ENCODE peak calls at places on chromosome 3, in seven cellular contexts. I is upper lobe of right lung; Q is heart left ventricle; V is stomach; H is CD8-positive, alpha-beta memory T cell; L is HepG2; Y is HCT116. D is an unnamed sample.

GRCh38 chr3:156093966-156094365 is 26.4 kb upstream of the KCNAB1 start:
- DNase-seq in I (no peak), H (no peak), Y (no peak), L (no peak), V (no peak), Q (no peak), D (no peak)

GRCh38 chr3:152349397-152349796 is 80.7 kb downstream of the MBNL1 start:
- DNase-seq in V (no peak), Q (no peak), I (no peak), L (no peak), Y (no peak), H (no peak), D (no peak)

GRCh38 chr3:160035757-160036156 is 47.1 kb downstream of the IL12A start:
- DNase-seq in I (no peak), Y (no peak), L (no peak), H (no peak), V (no peak), Q (no peak), D (no peak)

GRCh38 chr3:43620953-43621405 is 832 bp downstream of the ANO10 start:
- DNase-seq in H (no peak), V (no peak), Q (no peak), I (no peak), L (no peak), Y (no peak), D (no peak)

GRCh38 chr3:8635625-8636024 is 9.0 kb downstream of the SSUH2 start:
- DNase-seq in Y (no peak), V (no peak), I (no peak), H (no peak), L (no peak), Q (no peak), D (no peak)

GRCh38 chr3:96172917-96173316 is 641.5 kb upstream of the EPHA6 start:
- DNase-seq in L (no peak), Q (no peak), Y (no peak), V (no peak), I (no peak), H (no peak), D (no peak)

GRCh38 chr3:365268-365667 is 168.7 kb downstream of the CHL1 start:
- DNase-seq in Q (no peak), Y (no peak), L (no peak), H (no peak), V (no peak), I (no peak), D (no peak)

GRCh38 chr3:152460936-152461335 is 192.2 kb downstream of the MBNL1 start:
- DNase-seq in Q (no peak), V (no peak), H (no peak), L (peak; percentile 5), I (no peak), Y (no peak), D (no peak)

DNA sequence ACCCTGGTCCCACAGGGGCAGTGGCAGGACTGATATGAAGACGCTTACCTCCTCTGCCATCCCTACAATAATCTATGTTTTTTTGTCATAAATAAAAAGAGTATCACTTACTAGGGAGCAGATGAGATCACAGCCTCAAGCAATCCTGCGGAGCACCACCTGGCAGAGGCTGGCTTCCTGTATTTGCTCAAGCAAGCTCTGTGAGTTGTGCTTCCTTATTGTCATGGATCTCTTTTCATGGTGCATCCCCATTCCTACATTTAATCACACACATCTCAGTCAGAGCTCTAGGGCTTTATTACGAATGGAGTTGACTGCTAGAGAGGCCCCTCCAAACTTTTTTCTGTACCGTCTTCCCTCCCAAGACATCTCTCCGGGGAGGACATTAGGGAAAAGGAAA is 186.0 kb downstream of the UBE2E2 start:
- DNase-seq in H (no peak), V (no peak), Q (no peak), Y (no peak), L (no peak), I (no peak), D (no peak)
- H3K27ac ChIP-seq in H (no peak overlapping the region), V (no peak overlapping the region), Q (no peak overlapping the region), Y (no peak overlapping the region), L (no peak overlapping the region), I (no peak overlapping the region), D (no peak overlapping the region)

GRCh38 chr3:187665764-187666402 is 4.3 kb downstream of the SST start:
- DNase-seq in H (no peak), I (no peak), L (no peak), Q (no peak), V (no peak), Y (no peak), D (no peak)
- H3K27me3 ChIP-seq in H (peaks cover 3% of the 10 kb centered on the region), I (peaks cover 22% of the 10 kb centered on the region), L (no peaks in the 10 kb centered on the region), Q (peaks cover 3% of the 10 kb centered on the region), V (peaks cover 21% of the 10 kb centered on the region), Y (peaks cover 67% of the 10 kb centered on the region), D (no peaks in the 10 kb centered on the region)

DNA sequence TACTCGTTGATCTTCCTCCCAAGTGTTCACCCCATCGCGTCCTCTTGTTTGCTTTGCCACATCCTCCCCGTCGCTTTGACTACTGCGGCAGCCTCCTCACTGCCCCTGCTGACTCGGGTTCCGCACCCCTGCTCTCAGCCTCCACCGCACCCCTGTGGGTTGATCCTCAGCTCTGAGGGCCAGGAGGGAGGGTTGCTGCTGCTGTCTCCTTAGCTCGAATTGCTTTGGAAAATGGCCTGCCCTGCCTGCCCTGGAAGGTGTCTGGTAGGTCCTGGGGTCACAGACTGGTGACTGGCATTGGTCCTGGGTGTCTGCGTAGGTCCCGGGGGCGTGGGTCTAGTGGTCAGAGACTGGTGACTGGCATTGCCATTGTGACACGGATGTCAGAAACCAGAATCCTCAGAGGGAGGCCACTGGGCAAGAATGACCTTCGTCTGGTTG is 9.4 kb downstream of the MUC4 start:
- DNase-seq in H (no peak), I (no peak), Q (no peak), Y (no peak), V (no peak), L (no peak), D (no peak)
- H3K4me3 ChIP-seq in H (peak overlapping the region; percentile 19), I (peak overlapping the region; percentile 4), Q (no peak overlapping the region), Y (no peak overlapping the region), V (peak overlapping the region; percentile 10), L (no peak overlapping the region), D (no peak overlapping the region)

DNA sequence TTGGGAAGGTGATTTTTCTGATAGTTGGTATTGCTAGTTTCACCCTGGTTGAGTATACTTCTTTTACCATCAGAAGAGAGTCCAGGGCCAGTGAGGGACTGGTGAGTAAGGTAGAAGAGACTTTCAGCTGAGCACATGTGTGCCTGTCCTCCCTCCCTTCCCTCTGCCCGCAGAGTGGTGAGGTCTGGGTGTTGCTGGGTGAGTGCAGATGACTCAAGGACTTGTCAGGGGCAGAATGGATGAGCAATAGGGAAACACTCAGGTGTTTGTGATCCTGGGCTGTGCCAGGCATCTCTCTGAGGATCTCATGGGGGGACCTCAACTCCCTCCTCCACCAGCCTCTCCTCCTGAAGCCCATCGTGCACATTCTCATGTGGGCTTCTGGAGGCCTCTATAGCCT is 76.0 kb upstream of the GSK3B start:
- DNase-seq in V (no peak), L (no peak), H (no peak), Y (peak; percentile 64), I (no peak), Q (no peak), D (no peak)
- H3K27ac ChIP-seq in V (no peak overlapping the region), L (no peak overlapping the region), H (no peak overlapping the region), Y (no peak overlapping the region), I (no peak overlapping the region), Q (no peak overlapping the region), D (no peak overlapping the region)

GRCh38 chr3:184696643-184697042 is 15.2 kb downstream of the MAGEF1 start:
- DNase-seq in H (no peak), I (no peak), L (no peak), Q (no peak), Y (no peak), V (no peak), D (no peak)

GRCh38 chr3:184703657-184704056 is 8.2 kb downstream of the MAGEF1 start:
- DNase-seq in L (no peak), I (no peak), V (no peak), H (no peak), Y (no peak), Q (no peak), D (no peak)

GRCh38 chr3:184697845-184698244 is 14.0 kb downstream of the MAGEF1 start:
- DNase-seq in Q (no peak), Y (no peak), V (no peak), I (no peak), L (no peak), H (no peak), D (no peak)

GRCh38 chr3:184700759-184701158 is 11.1 kb downstream of the MAGEF1 start:
- DNase-seq in Q (no peak), Y (no peak), L (no peak), H (no peak), I (no peak), V (no peak), D (no peak)
- H3K27me3 ChIP-seq in Q (no peaks in the 10 kb centered on the region), Y (no peaks in the 10 kb centered on the region), L (no peaks in the 10 kb centered on the region), H (no peaks in the 10 kb centered on the region), I (no peaks in the 10 kb centered on the region), V (no peaks in the 10 kb centered on the region), D (no peaks in the 10 kb centered on the region)

D was measured in thoracic aorta.